ENCODE peak calls at places on chromosomes 3 and 15, in six cellular contexts. One of them, this sample, is unnamed.

GRCh38 chr15:45326776-45327175 is 51.6 kb downstream of the GATM start:
- DNase-seq in left lung: no peak
- DNase-seq in upper lobe of right lung: no peak
- DNase-seq in ovary: no peak
- DNase-seq in GM12865: no peak
- DNase-seq in Peyer's patch: no peak
- DNase-seq in this sample: no peak

GRCh38 chr15:72198410-72199270 is 1.1 kb upstream of the GRAMD2A start:
- DNase-seq in GM12865: no peak
- DNase-seq in ovary: no peak
- DNase-seq in upper lobe of right lung: no peak
- DNase-seq in left lung: no peak
- DNase-seq in Peyer's patch: no peak
- DNase-seq in this sample: peak

GRCh38 chr15:47412802-47413201 is 304.5 kb upstream of the SEMA6D start:
- DNase-seq in GM12865: no peak
- DNase-seq in upper lobe of right lung: no peak
- DNase-seq in ovary: no peak
- DNase-seq in left lung: no peak
- DNase-seq in Peyer's patch: no peak
- DNase-seq in this sample: no peak

GRCh38 chr15:39194431-39194830 is 386.4 kb upstream of the THBS1 start:
- DNase-seq in left lung: no peak
- DNase-seq in Peyer's patch: no peak
- DNase-seq in ovary: no peak
- DNase-seq in upper lobe of right lung: no peak
- DNase-seq in GM12865: no peak
- DNase-seq in this sample: no peak

GRCh38 chr3:188916934-188917391 is 254.8 kb upstream of the TPRG1 start:
- DNase-seq in upper lobe of right lung: no peak
- DNase-seq in Peyer's patch: no peak
- DNase-seq in GM12865: peak
- DNase-seq in ovary: no peak
- DNase-seq in left lung: no peak
- DNase-seq in this sample: peak

GRCh38 chr15:67543348-67543718 is 830 bp downstream of the MAP2K5 start:
- DNase-seq in GM12865: peak
- DNase-seq in left lung: no peak
- DNase-seq in upper lobe of right lung: no peak
- DNase-seq in ovary: no peak
- DNase-seq in Peyer's patch: peak
- DNase-seq in this sample: no peak

GRCh38 chr15:59644757-59645156 is 12.6 kb downstream of the GTF2A2 start:
- DNase-seq in left lung: no peak
- DNase-seq in ovary: no peak
- DNase-seq in GM12865: no peak
- DNase-seq in upper lobe of right lung: no peak
- DNase-seq in Peyer's patch: no peak
- DNase-seq in this sample: no peak

GRCh38 chr3:44136421-44136820 is 105.3 kb upstream of the TOPAZ1 start:
- DNase-seq in GM12865: no peak
- DNase-seq in Peyer's patch: no peak
- DNase-seq in upper lobe of right lung: no peak
- DNase-seq in ovary: no peak
- DNase-seq in left lung: no peak
- DNase-seq in this sample: peak

GRCh38 chr3:37907906-37908305 is 46.2 kb downstream of the CTDSPL start:
- DNase-seq in GM12865: peak
- DNase-seq in left lung: no peak
- DNase-seq in upper lobe of right lung: no peak
- DNase-seq in ovary: no peak
- DNase-seq in Peyer's patch: no peak
- DNase-seq in this sample: peak

GRCh38 chr3:125042725-125043406 is 12.9 kb downstream of the HEG1 start:
- DNase-seq in ovary: peak
- DNase-seq in left lung: peak
- DNase-seq in upper lobe of right lung: no peak
- DNase-seq in Peyer's patch: no peak
- DNase-seq in GM12865: no peak
- DNase-seq in this sample: no peak

GRCh38 chr15:91946914-91947313 is 93.4 kb downstream of the SLCO3A1 start:
- DNase-seq in Peyer's patch: no peak
- DNase-seq in ovary: no peak
- DNase-seq in upper lobe of right lung: no peak
- DNase-seq in GM12865: no peak
- DNase-seq in left lung: no peak
- DNase-seq in this sample: no peak
- TF ChIP-seq CTCF in Peyer's patch: no peak
- TF ChIP-seq CTCF in ovary: no peak
- TF ChIP-seq CTCF in upper lobe of right lung: peak
- TF ChIP-seq CTCF in GM12865: no peak
- TF ChIP-seq CTCF in left lung: no peak
- TF ChIP-seq CTCF in this sample: no peak

DNA sequence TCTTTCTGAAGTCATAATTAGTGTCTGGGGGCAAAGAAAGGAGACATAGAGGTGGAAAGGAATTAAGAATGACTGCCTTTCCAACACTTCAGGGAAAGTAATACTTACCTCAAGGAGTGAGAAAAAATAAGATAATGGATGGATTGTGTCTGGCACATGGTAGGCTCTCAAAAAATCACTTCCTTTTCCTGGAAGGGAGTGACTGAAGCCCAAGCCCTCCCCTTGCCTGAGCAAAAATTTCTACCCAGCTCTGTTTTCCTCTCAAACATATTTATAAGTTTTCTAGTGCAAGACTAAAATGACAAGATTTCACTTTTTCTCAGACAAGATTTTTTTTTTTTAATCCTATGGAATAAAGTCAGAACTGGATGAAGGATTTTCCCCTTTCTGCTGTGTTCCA is 145.0 kb downstream of the IGSF11 start:
- DNase-seq in GM12865: no peak
- DNase-seq in left lung: no peak
- DNase-seq in ovary: no peak
- DNase-seq in Peyer's patch: no peak
- DNase-seq in upper lobe of right lung: no peak
- DNase-seq in this sample: no peak
- TF ChIP-seq CTCF in GM12865: no peak
- TF ChIP-seq CTCF in left lung: no peak
- TF ChIP-seq CTCF in ovary: no peak
- TF ChIP-seq CTCF in Peyer's patch: no peak
- TF ChIP-seq CTCF in upper lobe of right lung: no peak
- TF ChIP-seq CTCF in this sample: no peak

DNA sequence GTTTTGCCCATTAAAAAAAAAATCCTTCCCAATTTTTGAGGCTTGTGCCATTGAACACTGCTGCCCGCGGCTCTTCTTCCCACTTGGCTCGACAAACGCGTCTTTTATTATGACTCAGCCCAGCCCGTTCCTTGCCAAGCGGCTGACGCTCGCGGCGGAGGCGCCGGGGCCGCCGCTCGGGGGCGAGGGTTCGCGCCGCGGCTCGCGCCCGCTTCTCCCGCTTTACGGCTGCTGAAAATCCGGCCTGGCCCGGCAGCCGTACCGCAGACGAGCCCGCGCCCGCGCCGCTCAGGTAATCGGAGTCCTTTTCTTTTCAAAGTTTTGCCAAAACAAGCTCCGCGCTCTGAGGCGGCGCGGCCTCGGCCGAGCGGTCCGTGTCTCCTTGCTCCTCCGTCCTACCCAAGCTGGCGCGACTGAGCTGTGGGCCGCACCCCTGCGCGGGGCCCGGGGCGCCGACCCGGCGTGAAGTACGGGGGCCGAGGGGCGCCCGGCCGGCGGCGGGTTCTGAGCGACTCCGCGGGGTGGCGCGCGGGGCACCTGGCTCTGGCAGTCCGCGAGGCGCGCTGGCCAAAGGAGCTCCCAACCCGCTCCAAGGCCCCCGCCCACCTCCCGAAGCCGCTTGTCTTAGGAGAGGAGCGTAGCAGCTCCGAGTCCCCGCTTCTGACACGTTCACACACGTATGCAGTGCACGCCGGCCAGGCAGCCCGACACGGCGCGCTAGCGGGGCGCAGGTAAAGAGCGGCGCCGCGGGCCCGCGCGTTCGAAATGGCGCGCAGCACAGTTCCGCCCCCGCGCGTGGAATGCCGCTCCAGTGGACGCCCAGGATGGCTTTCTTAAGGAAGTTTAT is 418.2 kb upstream of the NAALADL2 start:
- DNase-seq in GM12865: peak
- DNase-seq in ovary: peak
- DNase-seq in Peyer's patch: peak
- DNase-seq in left lung: peak
- DNase-seq in upper lobe of right lung: peak
- DNase-seq in this sample: peak
- TF ChIP-seq CTCF in GM12865: no peak
- TF ChIP-seq CTCF in ovary: peak
- TF ChIP-seq CTCF in Peyer's patch: no peak
- TF ChIP-seq CTCF in left lung: no peak
- TF ChIP-seq CTCF in upper lobe of right lung: no peak
- TF ChIP-seq CTCF in this sample: no peak

GRCh38 chr3:173411288-173412064 is 13.9 kb downstream of the NLGN1 start:
- DNase-seq in Peyer's patch: no peak
- DNase-seq in left lung: no peak
- DNase-seq in GM12865: no peak
- DNase-seq in ovary: peak
- DNase-seq in upper lobe of right lung: no peak
- DNase-seq in this sample: no peak
- TF ChIP-seq CTCF in Peyer's patch: peak
- TF ChIP-seq CTCF in left lung: no peak
- TF ChIP-seq CTCF in GM12865: no peak
- TF ChIP-seq CTCF in ovary: peak
- TF ChIP-seq CTCF in upper lobe of right lung: peak
- TF ChIP-seq CTCF in this sample: no peak

GRCh38 chr15:69035205-69035917 is 20.9 kb downstream of the NOX5 start:
- DNase-seq in ovary: no peak
- DNase-seq in left lung: no peak
- DNase-seq in upper lobe of right lung: no peak
- DNase-seq in GM12865: no peak
- DNase-seq in Peyer's patch: no peak
- DNase-seq in this sample: no peak
- TF ChIP-seq CTCF in ovary: no peak
- TF ChIP-seq CTCF in left lung: no peak
- TF ChIP-seq CTCF in upper lobe of right lung: no peak
- TF ChIP-seq CTCF in GM12865: no peak
- TF ChIP-seq CTCF in Peyer's patch: peak
- TF ChIP-seq CTCF in this sample: no peak

GRCh38 chr15:88337993-88338392 is 81.5 kb upstream of the NTRK3 start:
- DNase-seq in left lung: no peak
- DNase-seq in Peyer's patch: no peak
- DNase-seq in upper lobe of right lung: no peak
- DNase-seq in ovary: no peak
- DNase-seq in GM12865: no peak
- DNase-seq in this sample: no peak
- TF ChIP-seq CTCF in left lung: no peak
- TF ChIP-seq CTCF in Peyer's patch: no peak
- TF ChIP-seq CTCF in upper lobe of right lung: no peak
- TF ChIP-seq CTCF in ovary: no peak
- TF ChIP-seq CTCF in GM12865: no peak
- TF ChIP-seq CTCF in this sample: no peak

GRCh38 chr3:182233957-182234356 is 522.2 kb downstream of the SOX2 start:
- DNase-seq in upper lobe of right lung: no peak
- DNase-seq in left lung: no peak
- DNase-seq in Peyer's patch: no peak
- DNase-seq in ovary: no peak
- DNase-seq in GM12865: no peak
- DNase-seq in this sample: no peak
- TF ChIP-seq CTCF in upper lobe of right lung: no peak
- TF ChIP-seq CTCF in left lung: no peak
- TF ChIP-seq CTCF in Peyer's patch: no peak
- TF ChIP-seq CTCF in ovary: no peak
- TF ChIP-seq CTCF in GM12865: no peak
- TF ChIP-seq CTCF in this sample: no peak

GRCh38 chr3:17806201-17806600 is 63.8 kb upstream of the TBC1D5 start:
- DNase-seq in Peyer's patch: no peak
- DNase-seq in left lung: no peak
- DNase-seq in ovary: no peak
- DNase-seq in upper lobe of right lung: no peak
- DNase-seq in GM12865: no peak
- DNase-seq in this sample: peak

GRCh38 chr3:17808994-17809393 is 66.6 kb upstream of the TBC1D5 start:
- DNase-seq in left lung: no peak
- DNase-seq in upper lobe of right lung: no peak
- DNase-seq in GM12865: no peak
- DNase-seq in ovary: no peak
- DNase-seq in Peyer's patch: no peak
- DNase-seq in this sample: no peak

GRCh38 chr3:17806876-17807275 is 64.4 kb upstream of the TBC1D5 start:
- DNase-seq in GM12865: no peak
- DNase-seq in left lung: no peak
- DNase-seq in ovary: no peak
- DNase-seq in upper lobe of right lung: no peak
- DNase-seq in Peyer's patch: no peak
- DNase-seq in this sample: no peak

GRCh38 chr3:17811633-17812032 is 69.2 kb upstream of the TBC1D5 start:
- DNase-seq in Peyer's patch: no peak
- DNase-seq in upper lobe of right lung: no peak
- DNase-seq in left lung: no peak
- DNase-seq in ovary: no peak
- DNase-seq in GM12865: no peak
- DNase-seq in this sample: no peak

DNA sequence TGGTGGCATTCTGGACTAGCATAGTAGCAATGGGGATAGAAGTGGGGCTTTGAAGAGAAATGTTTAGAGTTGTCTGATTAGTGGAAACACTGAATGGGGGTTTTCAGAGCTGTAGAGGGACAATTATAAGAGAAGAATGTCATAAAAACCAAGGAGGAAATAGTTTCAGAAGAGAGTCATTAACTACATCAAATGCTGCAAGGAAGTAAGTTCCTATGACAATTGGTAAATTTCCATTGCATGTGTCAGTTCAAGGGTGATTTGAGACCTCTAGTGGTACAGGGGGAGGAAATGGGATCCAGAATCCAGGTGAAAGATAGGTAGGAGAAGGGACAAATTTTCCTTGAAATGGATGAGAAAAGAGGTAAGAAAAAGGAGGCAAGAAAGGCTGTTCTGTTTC is 68.3 kb upstream of the TBC1D5 start:
- DNase-seq in GM12865: no peak
- DNase-seq in left lung: no peak
- DNase-seq in Peyer's patch: no peak
- DNase-seq in upper lobe of right lung: no peak
- DNase-seq in ovary: no peak
- DNase-seq in this sample: no peak
- TF ChIP-seq CTCF in GM12865: no peak
- TF ChIP-seq CTCF in left lung: no peak
- TF ChIP-seq CTCF in Peyer's patch: peak
- TF ChIP-seq CTCF in upper lobe of right lung: peak
- TF ChIP-seq CTCF in ovary: no peak
- TF ChIP-seq CTCF in this sample: no peak

DNA sequence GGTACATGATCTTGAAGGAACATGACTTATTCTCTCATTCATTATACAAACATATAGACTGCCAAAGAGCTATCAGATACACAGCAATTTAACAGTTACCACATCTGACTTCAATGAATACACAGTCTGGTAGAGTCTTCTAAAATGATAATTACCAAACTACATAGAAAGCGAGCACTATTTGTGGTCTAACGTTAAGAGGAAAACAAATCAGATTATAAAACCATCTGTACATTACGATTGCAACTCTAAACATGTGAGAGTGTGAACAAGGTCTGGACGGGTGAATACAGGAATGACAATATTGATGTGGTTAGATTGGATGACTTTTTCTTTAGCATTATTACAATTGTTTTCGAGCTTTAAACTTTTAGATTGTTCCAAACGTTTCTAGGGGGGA is 16.3 kb downstream of the CX3CR1 start:
- DNase-seq in left lung: no peak
- DNase-seq in Peyer's patch: no peak
- DNase-seq in ovary: no peak
- DNase-seq in GM12865: no peak
- DNase-seq in upper lobe of right lung: no peak
- DNase-seq in this sample: no peak
- TF ChIP-seq CTCF in left lung: no peak
- TF ChIP-seq CTCF in Peyer's patch: no peak
- TF ChIP-seq CTCF in ovary: no peak
- TF ChIP-seq CTCF in GM12865: no peak
- TF ChIP-seq CTCF in upper lobe of right lung: no peak
- TF ChIP-seq CTCF in this sample: no peak